ENCODE peak calls at places on chromosomes 16 and 17, in seven cellular contexts. F is memory B cell, T is upper lobe of right lung, G is T1000, Y is T follicular helper cell, A is Panc1, V is dorsolateral prefrontal cortex. R is an unnamed sample.

GRCh38 chr17:37605081-37605480 is 4.1 kb downstream of the SYNRG start:
- DNase-seq in A (no peak), T (no peak), F (no peak), V (no peak), Y (no peak), G (no peak), R (no peak)

GRCh38 chr17:43852571-43852970 is 5.6 kb downstream of the CD300LG start:
- DNase-seq in A (no peak), T (peak; percentile 52), G (no peak), Y (no peak), F (no peak), V (no peak), R (no peak)

GRCh38 chr16:53434436-53435065 is at the start of gene RBL2:
- DNase-seq in G (peak; percentile 14), F (peak; percentile 75), V (peak; percentile 59), Y (peak; percentile 49), A (no peak), T (peak; percentile 94), R (peak; percentile 73)

GRCh38 chr17:44220211-44221071 is 966 bp upstream of the UBTF start:
- DNase-seq in T (peak; percentile 84), A (no peak), Y (peak; percentile 50), F (peak; percentile 51), V (no peak), G (no peak), R (peak; percentile 93)

GRCh38 chr17:45423936-45424335 is 8.7 kb downstream of the ARHGAP27 start:
- DNase-seq in V (no peak), T (peak; percentile 48), Y (no peak), F (no peak), A (no peak), G (no peak), R (no peak)

GRCh38 chr16:90008708-90009145 is 10.5 kb downstream of the DBNDD1 start:
- DNase-seq in F (peak; percentile 66), V (no peak), Y (peak; percentile 36), A (no peak), T (no peak), G (no peak), R (peak; percentile 52)

GRCh38 chr16:65178151-65178550 is 56.3 kb upstream of the CDH11 start:
- DNase-seq in F (no peak), T (no peak), A (no peak), V (no peak), G (no peak), Y (no peak), R (peak; percentile 31)

GRCh38 chr17:57356153-57356721 is 99.9 kb downstream of the MSI2 start:
- DNase-seq in A (no peak), F (no peak), G (no peak), V (no peak), Y (no peak), T (no peak), R (no peak)

GRCh38 chr17:55432358-55433028 is 10.9 kb upstream of the MMD start:
- DNase-seq in Y (no peak), T (no peak), F (no peak), G (no peak), A (no peak), V (no peak), R (no peak)

R was measured in osteoblast.